ENCODE peak calls at places on chromosome 15, in seven cellular contexts. One of them, this sample, is unnamed.

GRCh38 chr15:33086500-33087141 is 107.9 kb downstream of the FMN1 start:
- DNase-seq in H9: no peak
- DNase-seq in mesendoderm: peak
- DNase-seq in trophoblast cell: no peak
- DNase-seq in neuronal stem cell: no peak
- DNase-seq in IMR-90: peak
- DNase-seq in H1: no peak
- DNase-seq in this sample: peak

GRCh38 chr15:36609793-36610192 is 30.4 kb downstream of the CDIN1 start:
- DNase-seq in neuronal stem cell: no peak
- DNase-seq in IMR-90: no peak
- DNase-seq in H9: no peak
- DNase-seq in mesendoderm: no peak
- DNase-seq in H1: no peak
- DNase-seq in trophoblast cell: no peak
- DNase-seq in this sample: no peak

GRCh38 chr15:89360294-89360971 is 25.8 kb upstream of the POLG start:
- DNase-seq in neuronal stem cell: no peak
- DNase-seq in mesendoderm: peak
- DNase-seq in IMR-90: no peak
- DNase-seq in H1: no peak
- DNase-seq in trophoblast cell: no peak
- DNase-seq in H9: peak
- DNase-seq in this sample: no peak

GRCh38 chr15:55343168-55343567 is 24.1 kb downstream of the PIGB start:
- DNase-seq in mesendoderm: no peak
- DNase-seq in H1: no peak
- DNase-seq in IMR-90: no peak
- DNase-seq in trophoblast cell: no peak
- DNase-seq in H9: no peak
- DNase-seq in neuronal stem cell: no peak
- DNase-seq in this sample: no peak

GRCh38 chr15:58627706-58628105 is 121.8 kb downstream of the ADAM10 start:
- DNase-seq in mesendoderm: no peak
- DNase-seq in H9: no peak
- DNase-seq in H1: no peak
- DNase-seq in trophoblast cell: no peak
- DNase-seq in neuronal stem cell: no peak
- DNase-seq in IMR-90: no peak
- DNase-seq in this sample: no peak

GRCh38 chr15:53569756-53570480 is 189.5 kb downstream of the WDR72 start:
- DNase-seq in H1: no peak
- DNase-seq in mesendoderm: no peak
- DNase-seq in neuronal stem cell: no peak
- DNase-seq in H9: no peak
- DNase-seq in trophoblast cell: no peak
- DNase-seq in IMR-90: no peak
- DNase-seq in this sample: no peak

GRCh38 chr15:65653341-65653740 is 31.6 kb downstream of the SLC24A1 start:
- DNase-seq in mesendoderm: no peak
- DNase-seq in neuronal stem cell: no peak
- DNase-seq in trophoblast cell: no peak
- DNase-seq in IMR-90: peak
- DNase-seq in H1: no peak
- DNase-seq in H9: no peak
- DNase-seq in this sample: peak

GRCh38 chr15:80604583-80605506 is 90.3 kb upstream of the ABHD17C start:
- DNase-seq in IMR-90: no peak
- DNase-seq in mesendoderm: peak
- DNase-seq in H1: no peak
- DNase-seq in H9: no peak
- DNase-seq in neuronal stem cell: no peak
- DNase-seq in trophoblast cell: peak
- DNase-seq in this sample: no peak

GRCh38 chr15:78763796-78764241 is 47.4 kb downstream of the ADAMTS7 start:
- DNase-seq in H9: no peak
- DNase-seq in trophoblast cell: no peak
- DNase-seq in IMR-90: no peak
- DNase-seq in mesendoderm: no peak
- DNase-seq in neuronal stem cell: no peak
- DNase-seq in H1: no peak
- DNase-seq in this sample: no peak

GRCh38 chr15:75149911-75150709 is 51.6 kb upstream of the C15orf39 start:
- DNase-seq in H1: no peak
- DNase-seq in trophoblast cell: no peak
- DNase-seq in IMR-90: peak
- DNase-seq in neuronal stem cell: no peak
- DNase-seq in mesendoderm: no peak
- DNase-seq in H9: no peak
- DNase-seq in this sample: peak

GRCh38 chr15:35545825-35546580 is at the start of gene DPH6:
- DNase-seq in IMR-90: peak
- DNase-seq in mesendoderm: peak
- DNase-seq in neuronal stem cell: peak
- DNase-seq in trophoblast cell: peak
- DNase-seq in H9: peak
- DNase-seq in H1: no peak
- DNase-seq in this sample: peak

GRCh38 chr15:33029247-33029646 is 165.3 kb downstream of the FMN1 start:
- DNase-seq in mesendoderm: no peak
- DNase-seq in H1: no peak
- DNase-seq in trophoblast cell: no peak
- DNase-seq in IMR-90: peak
- DNase-seq in H9: no peak
- DNase-seq in neuronal stem cell: no peak
- DNase-seq in this sample: peak

GRCh38 chr15:74340139-74340538 is 27.3 kb downstream of the CYP11A1 start:
- DNase-seq in neuronal stem cell: no peak
- DNase-seq in mesendoderm: peak
- DNase-seq in IMR-90: no peak
- DNase-seq in H9: no peak
- DNase-seq in trophoblast cell: peak
- DNase-seq in H1: no peak
- DNase-seq in this sample: no peak

GRCh38 chr15:96355561-96356129 is 25.1 kb downstream of the NR2F2 start:
- DNase-seq in mesendoderm: no peak
- DNase-seq in H9: no peak
- DNase-seq in neuronal stem cell: no peak
- DNase-seq in trophoblast cell: no peak
- DNase-seq in IMR-90: no peak
- DNase-seq in H1: no peak
- DNase-seq in this sample: peak

GRCh38 chr15:28106294-28107110 is 7.4 kb upstream of the OCA2 start:
- DNase-seq in H1: no peak
- DNase-seq in neuronal stem cell: no peak
- DNase-seq in trophoblast cell: no peak
- DNase-seq in mesendoderm: no peak
- DNase-seq in IMR-90: no peak
- DNase-seq in H9: peak
- DNase-seq in this sample: peak

GRCh38 chr15:101437209-101437608 is 52.3 kb downstream of the PCSK6 start:
- DNase-seq in H9: no peak
- DNase-seq in H1: no peak
- DNase-seq in mesendoderm: no peak
- DNase-seq in neuronal stem cell: no peak
- DNase-seq in IMR-90: no peak
- DNase-seq in trophoblast cell: no peak
- DNase-seq in this sample: no peak

GRCh38 chr15:57572463-57572862 is 19.2 kb upstream of the MYZAP start:
- DNase-seq in H1: no peak
- DNase-seq in IMR-90: no peak
- DNase-seq in mesendoderm: no peak
- DNase-seq in H9: no peak
- DNase-seq in trophoblast cell: no peak
- DNase-seq in neuronal stem cell: no peak
- DNase-seq in this sample: no peak

GRCh38 chr15:29208352-29208751 is 61.3 kb downstream of the NSMCE3 start:
- DNase-seq in trophoblast cell: no peak
- DNase-seq in H1: no peak
- DNase-seq in IMR-90: no peak
- DNase-seq in H9: no peak
- DNase-seq in neuronal stem cell: no peak
- DNase-seq in mesendoderm: peak
- DNase-seq in this sample: no peak

GRCh38 chr15:33737687-33738606 is 230.3 kb upstream of the CHRM5 start:
- DNase-seq in neuronal stem cell: peak
- DNase-seq in H1: peak
- DNase-seq in H9: peak
- DNase-seq in trophoblast cell: peak
- DNase-seq in mesendoderm: peak
- DNase-seq in IMR-90: peak
- DNase-seq in this sample: peak

GRCh38 chr15:62711691-62712454 is 330.7 kb upstream of the TPM1 start:
- DNase-seq in neuronal stem cell: no peak
- DNase-seq in IMR-90: peak
- DNase-seq in H9: no peak
- DNase-seq in H1: no peak
- DNase-seq in mesendoderm: no peak
- DNase-seq in trophoblast cell: no peak
- DNase-seq in this sample: peak

GRCh38 chr15:76979331-76979925 is 15.5 kb upstream of the PSTPIP1 start:
- DNase-seq in mesendoderm: no peak
- DNase-seq in trophoblast cell: no peak
- DNase-seq in neuronal stem cell: no peak
- DNase-seq in H1: no peak
- DNase-seq in IMR-90: peak
- DNase-seq in H9: no peak
- DNase-seq in this sample: no peak

GRCh38 chr15:40770147-40770721 is 454 bp downstream of the C15orf62 start:
- DNase-seq in trophoblast cell: no peak
- DNase-seq in H9: no peak
- DNase-seq in H1: no peak
- DNase-seq in IMR-90: no peak
- DNase-seq in mesendoderm: no peak
- DNase-seq in neuronal stem cell: no peak
- DNase-seq in this sample: no peak

GRCh38 chr15:39587910-39588530 is 7.1 kb downstream of the THBS1 start:
- DNase-seq in neuronal stem cell: no peak
- DNase-seq in mesendoderm: no peak
- DNase-seq in H9: no peak
- DNase-seq in H1: no peak
- DNase-seq in trophoblast cell: no peak
- DNase-seq in IMR-90: peak
- DNase-seq in this sample: peak
- H3K23ac ChIP-seq in neuronal stem cell: no peak
- H3K23ac ChIP-seq in mesendoderm: no peak
- H3K23ac ChIP-seq in H9: no peak
- H3K23ac ChIP-seq in H1: no peak
- H3K23ac ChIP-seq in trophoblast cell: no peak
- H3K23ac ChIP-seq in IMR-90: no peak
- H3K23ac ChIP-seq in this sample: no peak

GRCh38 chr15:67304778-67305177 is 50.2 kb downstream of the IQCH start:
- DNase-seq in IMR-90: no peak
- DNase-seq in neuronal stem cell: no peak
- DNase-seq in H9: no peak
- DNase-seq in H1: no peak
- DNase-seq in mesendoderm: no peak
- DNase-seq in trophoblast cell: no peak
- DNase-seq in this sample: no peak

GRCh38 chr15:67296188-67296587 is 41.6 kb downstream of the IQCH start:
- DNase-seq in trophoblast cell: no peak
- DNase-seq in H1: no peak
- DNase-seq in mesendoderm: peak
- DNase-seq in H9: peak
- DNase-seq in IMR-90: no peak
- DNase-seq in neuronal stem cell: no peak
- DNase-seq in this sample: no peak

GRCh38 chr15:67296684-67297083 is 42.1 kb downstream of the IQCH start:
- DNase-seq in IMR-90: no peak
- DNase-seq in trophoblast cell: no peak
- DNase-seq in neuronal stem cell: no peak
- DNase-seq in H1: no peak
- DNase-seq in mesendoderm: no peak
- DNase-seq in H9: no peak
- DNase-seq in this sample: no peak

GRCh38 chr15:67303490-67304363 is 49.1 kb downstream of the IQCH start:
- DNase-seq in trophoblast cell: peak
- DNase-seq in H9: no peak
- DNase-seq in mesendoderm: peak
- DNase-seq in neuronal stem cell: no peak
- DNase-seq in IMR-90: peak
- DNase-seq in H1: no peak
- DNase-seq in this sample: peak

GRCh38 chr15:67300266-67300914 is 45.8 kb downstream of the IQCH start:
- DNase-seq in IMR-90: no peak
- DNase-seq in H1: no peak
- DNase-seq in mesendoderm: no peak
- DNase-seq in trophoblast cell: no peak
- DNase-seq in neuronal stem cell: no peak
- DNase-seq in H9: no peak
- DNase-seq in this sample: peak
- H4K8ac ChIP-seq in IMR-90: no peak
- H4K8ac ChIP-seq in H1: no peak
- H4K8ac ChIP-seq in mesendoderm: no peak
- H4K8ac ChIP-seq in trophoblast cell: no peak
- H4K8ac ChIP-seq in neuronal stem cell: no peak
- H4K8ac ChIP-seq in H9: no peak
- H4K8ac ChIP-seq in this sample: no peak

GRCh38 chr15:86629957-86630356 is 550.3 kb downstream of the AGBL1 start:
- DNase-seq in IMR-90: no peak
- DNase-seq in neuronal stem cell: no peak
- DNase-seq in mesendoderm: no peak
- DNase-seq in trophoblast cell: no peak
- DNase-seq in H1: no peak
- DNase-seq in H9: no peak
- DNase-seq in this sample: no peak
- H3K23ac ChIP-seq in IMR-90: no peak
- H3K23ac ChIP-seq in neuronal stem cell: no peak
- H3K23ac ChIP-seq in mesendoderm: no peak
- H3K23ac ChIP-seq in trophoblast cell: no peak
- H3K23ac ChIP-seq in H1: no peak
- H3K23ac ChIP-seq in H9: no peak
- H3K23ac ChIP-seq in this sample: no peak

GRCh38 chr15:67824157-67824899 is 981 bp upstream of the SKOR1 start:
- DNase-seq in neuronal stem cell: no peak
- DNase-seq in mesendoderm: no peak
- DNase-seq in H1: no peak
- DNase-seq in IMR-90: no peak
- DNase-seq in H9: no peak
- DNase-seq in trophoblast cell: no peak
- DNase-seq in this sample: no peak

GRCh38 chr15:67823371-67824156 is 1.7 kb upstream of the SKOR1 start:
- DNase-seq in H1: no peak
- DNase-seq in neuronal stem cell: no peak
- DNase-seq in mesendoderm: no peak
- DNase-seq in H9: no peak
- DNase-seq in IMR-90: no peak
- DNase-seq in trophoblast cell: no peak
- DNase-seq in this sample: no peak

GRCh38 chr15:67826717-67827560 is 1.6 kb downstream of the SKOR1 start:
- DNase-seq in trophoblast cell: no peak
- DNase-seq in neuronal stem cell: no peak
- DNase-seq in mesendoderm: no peak
- DNase-seq in IMR-90: no peak
- DNase-seq in H9: no peak
- DNase-seq in H1: no peak
- DNase-seq in this sample: no peak

GRCh38 chr15:67825880-67826716 is 789 bp downstream of the SKOR1 start:
- DNase-seq in H1: no peak
- DNase-seq in H9: peak
- DNase-seq in trophoblast cell: no peak
- DNase-seq in mesendoderm: no peak
- DNase-seq in neuronal stem cell: no peak
- DNase-seq in IMR-90: no peak
- DNase-seq in this sample: no peak

GRCh38 chr15:67824900-67825879 is at the start of gene SKOR1:
- DNase-seq in trophoblast cell: peak
- DNase-seq in neuronal stem cell: no peak
- DNase-seq in H9: peak
- DNase-seq in IMR-90: peak
- DNase-seq in H1: no peak
- DNase-seq in mesendoderm: peak
- DNase-seq in this sample: peak
- H4K8ac ChIP-seq in trophoblast cell: no peak
- H4K8ac ChIP-seq in neuronal stem cell: no peak
- H4K8ac ChIP-seq in H9: no peak
- H4K8ac ChIP-seq in IMR-90: no peak
- H4K8ac ChIP-seq in H1: peak
- H4K8ac ChIP-seq in mesendoderm: no peak
- H4K8ac ChIP-seq in this sample: no peak